ENCODE peak calls at places on chromosomes 3 and 15, in five cellular contexts. X, V, P, U and Y are unnamed samples. For H3K4me1, the result is how much of the 10 kb centered on the place peaks cover.

GRCh38 chr3:65356331-65357286 is 668.8 kb upstream of the ADAMTS9 start:
- DNase-seq in X (no peak), P (peak), U (no peak), V (peak), Y (no peak)

GRCh38 chr3:66053009-66053782 is 14.5 kb upstream of the MAGI1 start:
- DNase-seq in X (peak), P (no peak), U (no peak), V (peak), Y (no peak)

GRCh38 chr3:14496351-14496750 is 43.8 kb downstream of the GRIP2 start:
- DNase-seq in X (no peak), V (no peak), U (no peak), P (no peak), Y (no peak)

GRCh38 chr3:97658670-97659285 is 105.8 kb upstream of the ARL6 start:
- DNase-seq in U (no peak), V (peak), P (no peak), X (no peak), Y (no peak)

GRCh38 chr3:123036352-123037014 is 8.9 kb upstream of the SEMA5B start:
- DNase-seq in V (peak), X (no peak), U (no peak), P (no peak), Y (no peak)

GRCh38 chr3:185152433-185153169 is at the start of gene C3orf70:
- DNase-seq in U (peak), P (peak), X (no peak), V (peak), Y (no peak)

GRCh38 chr3:468172-468571 is 271.6 kb downstream of the CHL1 start:
- DNase-seq in V (peak), X (no peak), P (no peak), U (no peak), Y (no peak)

GRCh38 chr15:60945196-60945595 is 283.9 kb downstream of the RORA start:
- DNase-seq in P (no peak), X (no peak), V (peak), U (peak), Y (no peak)

GRCh38 chr3:63990733-63991132 is 32.6 kb downstream of the PSMD6 start:
- DNase-seq in V (no peak), U (no peak), X (no peak), P (no peak), Y (no peak)

GRCh38 chr3:162569314-162569713 is 1072.7 kb downstream of the OTOL1 start:
- DNase-seq in U (no peak), X (no peak), P (no peak), V (no peak), Y (no peak)

GRCh38 chr15:98844261-98844660 is 163.3 kb downstream of the PGPEP1L start:
- DNase-seq in P (no peak), X (no peak), V (no peak), U (no peak), Y (no peak)

GRCh38 chr15:25798207-25798931 is 64.8 kb downstream of the ATP10A start:
- DNase-seq in X (peak), U (no peak), P (no peak), V (peak), Y (no peak)

GRCh38 chr15:25796395-25796794 is 66.7 kb downstream of the ATP10A start:
- DNase-seq in X (peak), V (no peak), P (no peak), U (no peak), Y (no peak)

GRCh38 chr15:25797035-25797434 is 66.1 kb downstream of the ATP10A start:
- DNase-seq in X (no peak), U (no peak), V (no peak), P (no peak), Y (no peak)

GRCh38 chr15:25795712-25796111 is 67.4 kb downstream of the ATP10A start:
- DNase-seq in U (no peak), X (peak), P (no peak), V (no peak), Y (no peak)

DNA sequence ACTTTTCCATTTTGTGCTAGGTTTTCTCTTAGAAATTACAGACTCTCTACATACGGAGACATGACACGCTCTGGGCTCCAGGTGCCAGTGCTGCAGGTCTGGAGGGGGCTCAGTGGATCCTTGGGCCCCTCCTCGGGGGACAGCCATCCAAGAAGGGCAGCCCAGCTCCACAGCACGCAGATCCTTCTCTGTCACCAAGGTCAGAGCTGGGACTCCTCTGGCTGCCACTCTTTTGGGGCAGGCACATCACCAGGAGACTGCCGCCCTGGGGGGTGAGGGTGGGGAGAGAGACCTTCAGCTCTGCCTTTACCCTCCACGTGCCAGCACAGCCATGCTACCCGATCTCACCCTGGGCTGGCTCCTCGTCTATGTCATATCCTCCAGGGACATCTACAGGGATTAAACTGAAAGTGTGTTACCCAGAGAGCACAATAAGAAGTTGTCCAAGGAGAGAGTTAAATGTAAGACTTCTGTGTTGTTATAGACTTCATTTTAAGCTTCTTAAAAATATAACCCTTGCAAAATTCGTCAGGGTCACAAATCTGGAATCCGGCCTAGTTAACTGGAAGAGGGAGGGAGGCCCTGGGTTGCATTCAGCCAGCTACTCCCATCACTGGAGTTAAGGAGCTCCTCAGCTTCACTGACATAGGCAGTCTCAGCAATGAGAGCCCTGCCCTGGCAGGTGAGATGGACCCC is 65.5 kb downstream of the ATP10A start:
- DNase-seq in U (no peak), V (peak), P (no peak), X (peak), Y (no peak)
- H3K4me1 ChIP-seq in U (under half), V (under half), P (under half), X (under half), Y (under half)

DNA sequence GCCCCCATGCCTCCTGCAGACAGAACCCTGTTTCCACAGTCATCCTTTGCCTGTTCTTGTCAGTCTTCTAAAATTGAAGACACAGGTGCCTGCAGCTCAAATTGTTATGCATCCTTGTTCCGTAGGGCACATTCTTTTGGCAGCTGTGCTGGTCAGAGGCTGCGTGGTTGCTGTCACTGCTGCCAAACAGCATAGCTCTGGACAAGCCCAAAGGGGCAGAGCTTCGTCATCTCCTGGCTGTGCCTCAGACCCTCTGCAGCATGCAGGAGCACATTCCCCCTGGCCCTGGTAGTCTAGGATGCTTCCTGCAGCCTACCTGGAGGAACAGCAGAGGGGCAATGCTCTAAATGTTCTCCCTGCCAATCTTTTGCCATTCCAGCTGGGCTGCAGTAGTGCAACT is 2.1 kb upstream of the FBXL22 start:
- DNase-seq in V (no peak), X (no peak), P (no peak), U (no peak), Y (no peak)
- H3K27ac ChIP-seq in V (no peak), X (no peak), P (no peak), U (peak), Y (no peak)

GRCh38 chr15:64854526-64854925 is 12.8 kb downstream of the PLEKHO2 start:
- DNase-seq in P (no peak), X (no peak), V (no peak), U (no peak), Y (no peak)

GRCh38 chr15:64858136-64858535 is 16.4 kb downstream of the PLEKHO2 start:
- DNase-seq in U (no peak), X (no peak), P (no peak), V (no peak), Y (no peak)

GRCh38 chr15:64855206-64856000 is 13.7 kb downstream of the PLEKHO2 start:
- DNase-seq in P (peak), V (no peak), U (no peak), X (no peak), Y (no peak)

GRCh38 chr15:64857421-64857820 is 15.7 kb downstream of the PLEKHO2 start:
- DNase-seq in U (no peak), V (peak), P (no peak), X (no peak), Y (no peak)

GRCh38 chr15:64856429-64857145 is 14.9 kb downstream of the PLEKHO2 start:
- DNase-seq in X (no peak), P (peak), U (peak), V (peak), Y (no peak)
- H3K4me1 ChIP-seq in X (under half), P (under half), U (under half), V (under half), Y (under half)

DNA sequence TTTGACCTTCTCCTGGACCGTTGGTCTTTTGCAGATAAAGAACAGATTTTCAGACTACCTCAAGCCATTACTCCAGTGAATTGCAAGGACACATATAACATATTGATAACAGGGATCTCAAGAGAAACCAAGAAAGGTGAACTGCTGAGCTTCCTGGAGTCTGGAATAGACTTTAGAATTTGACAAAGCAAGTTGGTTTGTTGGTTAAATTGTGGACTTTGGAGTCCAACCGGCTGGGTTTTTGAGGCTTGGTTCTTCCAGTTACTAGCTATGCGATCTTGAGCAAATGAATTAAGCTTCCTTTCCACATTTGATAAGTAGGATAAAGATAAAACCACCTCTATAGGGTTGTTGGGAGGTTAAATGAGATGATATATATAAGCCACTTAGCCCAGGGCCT is 233.1 kb downstream of the SHQ1 start:
- DNase-seq in X (no peak), P (no peak), V (no peak), U (no peak), Y (no peak)
- H3K27ac ChIP-seq in X (no peak), P (no peak), V (no peak), U (no peak), Y (no peak)

GRCh38 chr3:42511196-42511595 is 8.8 kb downstream of the VIPR1 start:
- DNase-seq in U (no peak), P (no peak), X (no peak), V (no peak), Y (no peak)

GRCh38 chr3:42513521-42513920 is 11.1 kb downstream of the VIPR1 start:
- DNase-seq in X (no peak), P (no peak), U (no peak), V (no peak), Y (no peak)

GRCh38 chr3:42514876-42515275 is 12.4 kb downstream of the VIPR1 start:
- DNase-seq in X (no peak), V (no peak), U (no peak), P (no peak), Y (no peak)

GRCh38 chr3:42515391-42515916 is 13.0 kb downstream of the VIPR1 start:
- DNase-seq in U (no peak), V (no peak), P (no peak), X (no peak), Y (no peak)

DNA sequence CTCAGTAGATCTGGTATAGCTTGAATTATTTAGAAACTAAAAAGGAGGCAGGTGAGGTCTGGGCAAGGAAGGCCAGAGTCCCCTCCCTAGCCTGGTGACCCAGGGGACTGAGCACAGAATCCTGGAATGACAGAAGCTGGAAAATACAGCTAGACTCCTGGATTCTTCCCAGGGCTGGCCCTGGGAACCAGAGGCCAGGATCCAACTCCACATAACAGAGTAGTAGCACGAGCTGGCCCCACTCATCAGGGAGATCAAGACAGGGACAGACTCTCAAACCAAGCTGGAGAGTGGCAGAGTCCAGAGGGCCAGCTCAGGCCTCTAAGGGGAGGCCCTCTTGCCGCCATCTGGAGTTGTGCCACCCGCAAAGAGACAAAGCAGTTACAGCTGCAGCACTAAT is 10.7 kb downstream of the VIPR1 start:
- DNase-seq in X (no peak), V (no peak), U (no peak), P (no peak), Y (no peak)
- H3K4me1 ChIP-seq in X (under half), V (under half), U (under half), P (under half), Y (under half)

GRCh38 chr15:40098489-40099261 is 10.0 kb downstream of the BMF start:
- DNase-seq in V (peak), U (peak), P (peak), X (peak), Y (peak)

GRCh38 chr15:40100133-40100946 is 8.3 kb downstream of the BMF start:
- DNase-seq in X (peak), U (no peak), P (no peak), V (no peak), Y (no peak)

GRCh38 chr15:40103864-40104271 is 4.8 kb downstream of the BMF start:
- DNase-seq in X (no peak), P (no peak), V (no peak), U (no peak), Y (no peak)

GRCh38 chr15:40103124-40103858 is 5.4 kb downstream of the BMF start:
- DNase-seq in X (peak), U (peak), P (peak), V (peak), Y (no peak)

DNA sequence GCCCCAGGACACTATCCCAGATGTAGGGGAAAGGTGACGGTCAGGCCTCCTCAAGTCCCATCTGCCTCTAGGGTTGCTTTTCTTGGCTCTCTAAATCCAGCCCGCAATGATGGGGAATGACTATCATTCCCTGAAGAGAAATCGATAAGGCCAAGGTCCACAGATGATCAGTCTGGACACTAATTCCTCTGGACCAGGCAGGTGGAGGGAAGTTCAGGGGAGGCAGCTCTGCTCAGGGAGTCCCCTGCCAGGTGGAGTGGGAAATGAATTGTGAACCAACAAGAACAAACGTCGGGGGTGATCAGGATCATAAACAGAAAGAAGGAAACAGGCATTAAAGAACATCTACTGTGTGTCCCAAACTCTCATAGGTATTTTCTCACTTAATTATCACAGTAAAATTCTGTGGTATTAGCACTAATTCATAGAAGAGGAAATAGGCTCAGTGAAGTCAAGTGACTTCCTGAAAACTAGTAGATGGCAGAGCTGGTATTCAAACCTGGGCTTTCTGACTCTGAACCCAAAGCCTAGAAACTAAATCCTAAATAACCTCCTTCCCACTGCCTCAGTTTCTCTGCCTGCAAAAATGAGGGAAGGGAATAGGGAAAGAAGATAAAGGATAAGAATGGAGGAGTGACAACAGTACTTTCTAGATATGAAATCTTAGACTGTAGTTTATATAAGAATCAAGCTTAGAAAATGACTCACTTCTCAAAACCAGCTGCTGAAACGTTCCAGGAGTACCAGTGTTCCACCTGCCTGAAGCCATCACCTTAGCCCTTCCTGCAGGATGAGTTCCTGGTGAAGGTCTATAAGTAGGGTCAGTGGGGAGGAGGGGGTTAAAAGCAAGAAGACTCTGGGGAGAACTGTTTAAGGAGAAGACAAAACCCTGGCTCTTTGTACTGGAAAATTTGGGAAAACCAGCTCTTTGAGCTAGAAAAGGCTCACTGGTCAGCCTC is 7.5 kb downstream of the BMF start:
- DNase-seq in V (no peak), P (no peak), X (no peak), U (no peak), Y (no peak)
- H3K27ac ChIP-seq in V (no peak), P (no peak), X (peak), U (peak), Y (no peak)

DNA sequence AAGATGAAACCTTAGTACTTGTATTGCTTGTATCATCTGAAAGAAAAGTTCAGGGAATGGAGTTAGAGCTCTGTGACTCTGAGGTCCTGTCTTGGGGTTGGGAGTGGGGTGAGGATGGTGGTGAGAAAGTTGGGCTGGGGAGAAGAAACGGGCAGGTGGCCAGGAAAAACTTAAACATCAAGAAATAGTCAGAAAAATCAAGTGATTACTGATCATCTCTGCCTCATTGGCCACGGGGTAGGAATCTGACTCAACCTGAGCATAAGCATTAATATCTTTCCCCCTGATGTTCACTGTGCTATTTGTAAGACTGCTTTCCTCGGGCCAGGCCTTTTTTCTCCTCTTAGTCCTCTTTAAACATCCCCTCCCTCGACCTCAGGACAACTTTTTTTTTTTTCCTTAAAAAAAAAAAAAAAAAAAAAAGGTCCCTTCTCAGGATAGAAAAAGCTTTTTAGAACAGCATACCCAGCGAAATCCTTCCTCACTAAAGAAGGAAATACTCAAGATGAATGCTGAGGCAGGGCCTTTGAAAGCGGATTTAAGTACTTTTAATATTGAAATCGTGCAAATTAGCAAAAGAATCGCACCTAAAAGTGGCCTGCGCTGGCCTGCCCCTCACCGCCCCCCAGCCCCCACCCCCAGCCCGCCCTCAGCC is 5.7 kb downstream of the MEIS2 start:
- DNase-seq in V (no peak), U (peak), P (no peak), X (no peak), Y (no peak)
- H3K4me1 ChIP-seq in V (under half), U (under half), P (under half), X (under half), Y (under half)

GRCh38 chr3:129413687-129414506 is 14.5 kb downstream of the EFCAB12 start:
- DNase-seq in P (peak), X (no peak), V (peak), U (no peak), Y (no peak)
- H3K27ac ChIP-seq in P (no peak), X (peak), V (no peak), U (no peak), Y (no peak)

GRCh38 chr3:52685705-52686691 is at the start of the genes GNL3 and PBRM1:
- DNase-seq in P (peak), X (peak), V (peak), U (peak), Y (peak)

GRCh38 chr3:52682016-52682415 is 3.7 kb downstream of the PBRM1 start:
- DNase-seq in U (peak), P (no peak), X (peak), V (peak), Y (no peak)

GRCh38 chr3:52683611-52684010 is 2.1 kb downstream of the PBRM1 start:
- DNase-seq in X (peak), V (peak), U (no peak), P (no peak), Y (no peak)

GRCh38 chr3:52685285-52685704 is 418 bp downstream of the PBRM1 start:
- DNase-seq in P (peak), V (no peak), X (peak), U (peak), Y (peak)

GRCh38 chr3:52684184-52684583 is 1.5 kb downstream of the PBRM1 start:
- DNase-seq in X (no peak), V (no peak), U (no peak), P (no peak), Y (no peak)
- H3K4me1 ChIP-seq in X (under half), V (under half), U (under half), P (under half), Y (under half)